ENCODE peak calls at places on chromosomes 11 and 22, in six cellular contexts. O is spleen, C is BJ, K is PC-9, P is colonic mucosa, E is mammary epithelial cell. T is an unnamed sample.

GRCh38 chr11:105903113-105903512 is 118.9 kb downstream of the MSANTD4 start:
- DNase-seq in O (no peak), C (no peak), K (peak), P (no peak), E (no peak), T (no peak)

GRCh38 chr11:114079406-114080072 is 20.0 kb downstream of the ZBTB16 start:
- DNase-seq in O (no peak), C (no peak), K (no peak), P (no peak), E (no peak), T (no peak)

GRCh38 chr11:92886243-92886905 is 83.1 kb upstream of the MTNR1B start:
- DNase-seq in O (no peak), C (no peak), K (peak), P (peak), E (peak), T (no peak)

GRCh38 chr22:42719133-42719532 is 1.5 kb downstream of the A4GALT start:
- DNase-seq in O (no peak), C (no peak), K (no peak), P (no peak), E (no peak), T (no peak)

GRCh38 chr22:48884292-48884691 is 943.4 kb downstream of the BRD1 start:
- DNase-seq in O (peak), C (no peak), K (no peak), P (no peak), E (no peak), T (peak)

GRCh38 chr11:77147036-77147315 is 18.9 kb downstream of the MYO7A start:
- DNase-seq in O (no peak), C (no peak), K (no peak), P (no peak), E (no peak), T (no peak)

GRCh38 chr22:42365337-42365865 is 66.8 kb downstream of the NFAM1 start:
- DNase-seq in O (no peak), C (no peak), K (no peak), P (no peak), E (no peak), T (no peak)

GRCh38 chr11:93775289-93775688 is 8.8 kb upstream of the MED17 start:
- DNase-seq in O (no peak), C (no peak), K (no peak), P (no peak), E (no peak), T (no peak)

GRCh38 chr11:6968816-6969215 is 42.6 kb downstream of the ZNF215 start:
- DNase-seq in O (no peak), C (peak), K (no peak), P (no peak), E (peak), T (no peak)

DNA sequence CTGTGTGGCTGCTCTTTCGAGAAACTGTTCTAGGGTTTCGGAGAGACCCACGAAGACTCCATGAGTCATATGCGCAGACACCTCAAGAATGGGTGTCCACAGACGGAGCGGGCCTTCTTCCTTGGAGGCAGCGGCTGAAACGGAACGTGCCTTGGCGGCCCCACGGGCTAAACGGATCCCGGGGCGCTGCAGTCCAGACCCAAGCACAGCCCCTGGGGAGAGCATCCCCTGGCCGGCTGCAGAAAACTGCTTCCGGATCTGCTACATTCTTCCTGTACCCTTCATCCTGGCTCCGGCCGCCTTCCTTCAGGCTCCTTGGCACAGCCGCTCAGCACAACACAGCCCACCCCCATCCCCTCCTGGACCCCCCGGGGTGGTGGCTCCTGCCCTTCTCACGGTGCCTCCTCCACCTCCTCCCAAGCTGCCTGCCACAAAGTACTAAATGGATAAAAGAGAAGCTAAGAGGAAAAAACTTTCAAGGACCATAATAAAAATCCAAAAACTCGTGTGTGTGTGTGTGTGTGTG is 25.4 kb downstream of the CPT1A start:
- DNase-seq in O (peak), C (no peak), K (no peak), P (no peak), E (no peak), T (no peak)
- TF ChIP-seq CTCF in O (no peak), C (no peak), K (no peak), P (no peak), E (no peak), T (no peak)

GRCh38 chr11:40316171-40316570 is 1143.3 kb downstream of the LRRC4C start:
- DNase-seq in O (no peak), C (no peak), K (no peak), P (no peak), E (no peak), T (no peak)

GRCh38 chr11:40315122-40315521 is 1144.3 kb downstream of the LRRC4C start:
- DNase-seq in O (no peak), C (no peak), K (no peak), P (no peak), E (no peak), T (no peak)

DNA sequence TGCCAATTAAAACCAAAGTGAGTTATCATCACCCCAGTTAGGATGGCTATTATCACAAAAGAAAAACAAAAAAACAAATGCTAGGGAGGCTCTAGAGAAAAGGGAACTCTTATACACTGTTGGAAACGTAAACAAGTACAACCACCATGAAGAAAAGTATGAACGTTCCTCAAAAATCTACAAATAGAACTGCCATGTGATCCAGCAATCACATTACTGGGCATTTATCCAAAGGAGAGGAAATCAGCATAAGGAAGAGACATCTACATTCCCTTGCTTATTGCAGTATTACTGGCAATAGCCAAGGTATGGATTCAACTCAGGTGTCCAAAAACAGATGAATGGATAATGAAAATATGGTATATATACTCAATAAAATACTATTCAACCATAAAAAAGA is 1145.1 kb downstream of the LRRC4C start:
- DNase-seq in O (no peak), C (no peak), K (peak), P (no peak), E (no peak), T (no peak)
- TF ChIP-seq CTCF in O (no peak), C (no peak), K (no peak), P (no peak), E (no peak), T (no peak)

DNA sequence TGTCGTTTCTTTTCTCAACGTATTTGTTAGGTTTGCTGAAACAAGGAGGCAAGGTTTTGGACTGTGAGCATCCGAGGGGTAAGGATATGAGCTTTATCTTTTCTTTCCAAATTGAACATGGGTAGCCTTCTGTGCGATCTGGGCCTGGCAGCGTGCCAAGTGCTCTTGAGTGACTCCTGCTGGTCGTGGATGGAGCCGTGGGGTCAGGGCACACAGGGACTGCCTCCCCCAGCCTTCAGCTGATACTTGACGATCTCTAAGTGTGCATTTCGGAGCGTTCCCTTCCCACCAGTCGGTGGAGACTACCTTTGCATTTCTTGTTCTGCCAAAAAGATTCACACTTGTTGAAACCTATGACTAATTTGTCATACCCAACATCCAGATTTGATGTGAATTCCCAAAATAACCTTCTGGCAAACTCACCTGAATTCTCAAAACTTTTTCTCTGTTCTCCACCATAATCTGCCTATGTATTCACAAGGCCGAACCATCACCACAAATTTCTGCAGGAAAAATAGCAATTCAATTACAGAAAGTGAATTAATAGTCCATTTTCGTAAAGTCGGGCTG is 40.2 kb upstream of the CLMP start:
- DNase-seq in O (peak), C (no peak), K (no peak), P (peak), E (no peak), T (no peak)
- TF ChIP-seq CTCF in O (peak), C (peak), K (peak), P (peak), E (peak), T (peak)

DNA sequence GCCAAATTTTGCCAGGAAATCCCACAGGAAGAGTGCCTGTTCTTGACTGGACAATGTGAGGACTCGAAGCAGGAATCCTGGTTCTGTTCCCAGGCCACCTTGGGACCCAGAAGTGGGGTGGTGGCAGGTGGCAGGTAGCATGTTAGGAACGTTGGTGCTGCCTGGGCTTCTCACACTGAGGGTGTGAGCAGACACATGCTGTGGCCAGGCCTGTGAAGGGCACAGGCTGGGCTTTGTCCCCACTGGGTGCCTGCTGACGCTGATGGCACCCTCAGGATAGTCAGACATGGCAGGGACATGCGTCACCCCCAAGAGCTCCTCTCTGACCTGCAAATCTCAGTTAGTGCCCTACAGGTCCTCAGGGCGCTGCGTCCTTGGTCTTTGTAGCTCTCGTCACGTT is 21.1 kb upstream of the NECTIN1 start:
- DNase-seq in O (peak), C (no peak), K (no peak), P (no peak), E (no peak), T (no peak)
- TF ChIP-seq CTCF in O (no peak), C (no peak), K (no peak), P (no peak), E (no peak), T (no peak)

T was measured in RWPE2.